ENCODE peak calls at places on chromosome 18, in four cellular contexts. One of them, this sample, is unnamed.

GRCh38 chr18:24766376-24766775 is 305.9 kb downstream of the HRH4 start:
- DNase-seq in aorta: no peak
- DNase-seq in cardiac muscle cell: peak; percentile 7
- DNase-seq in breast epithelium: no peak
- DNase-seq in this sample: no peak

GRCh38 chr18:987325-988186 is 82.9 kb downstream of the ADCYAP1 start:
- DNase-seq in aorta: peak; percentile 64
- DNase-seq in cardiac muscle cell: peak; percentile 92
- DNase-seq in breast epithelium: no peak
- DNase-seq in this sample: no peak

GRCh38 chr18:24827500-24827899 is 367.1 kb downstream of the HRH4 start:
- DNase-seq in aorta: no peak
- DNase-seq in cardiac muscle cell: no peak
- DNase-seq in breast epithelium: no peak
- DNase-seq in this sample: no peak

GRCh38 chr18:55998071-55998522 is 410.1 kb upstream of the TCF4 start:
- DNase-seq in aorta: no peak
- DNase-seq in cardiac muscle cell: peak; percentile 51
- DNase-seq in breast epithelium: no peak
- DNase-seq in this sample: no peak

GRCh38 chr18:63617049-63617995 is 26.7 kb downstream of the SERPINB4 start:
- DNase-seq in aorta: no peak
- DNase-seq in cardiac muscle cell: no peak
- DNase-seq in breast epithelium: no peak
- DNase-seq in this sample: no peak

GRCh38 chr18:48263913-48264506 is 145.2 kb downstream of the ZBTB7C start:
- DNase-seq in aorta: no peak
- DNase-seq in cardiac muscle cell: no peak
- DNase-seq in breast epithelium: no peak
- DNase-seq in this sample: no peak

GRCh38 chr18:62659698-62660097 is 55.6 kb upstream of the PHLPP1 start:
- DNase-seq in aorta: no peak
- DNase-seq in cardiac muscle cell: no peak
- DNase-seq in breast epithelium: no peak
- DNase-seq in this sample: no peak

GRCh38 chr18:31563778-31564177 is 27.9 kb upstream of the TTR start:
- DNase-seq in aorta: no peak
- DNase-seq in cardiac muscle cell: peak; percentile 17
- DNase-seq in breast epithelium: no peak
- DNase-seq in this sample: no peak

GRCh38 chr18:25019086-25019860 is 332.7 kb downstream of the ZNF521 start:
- DNase-seq in aorta: no peak
- DNase-seq in cardiac muscle cell: no peak
- DNase-seq in breast epithelium: no peak
- DNase-seq in this sample: no peak

GRCh38 chr18:32714571-32715148 is 58.2 kb downstream of the KLHL14 start:
- DNase-seq in aorta: no peak
- DNase-seq in cardiac muscle cell: peak; percentile 70
- DNase-seq in breast epithelium: peak; percentile 33
- DNase-seq in this sample: peak; percentile 73

DNA sequence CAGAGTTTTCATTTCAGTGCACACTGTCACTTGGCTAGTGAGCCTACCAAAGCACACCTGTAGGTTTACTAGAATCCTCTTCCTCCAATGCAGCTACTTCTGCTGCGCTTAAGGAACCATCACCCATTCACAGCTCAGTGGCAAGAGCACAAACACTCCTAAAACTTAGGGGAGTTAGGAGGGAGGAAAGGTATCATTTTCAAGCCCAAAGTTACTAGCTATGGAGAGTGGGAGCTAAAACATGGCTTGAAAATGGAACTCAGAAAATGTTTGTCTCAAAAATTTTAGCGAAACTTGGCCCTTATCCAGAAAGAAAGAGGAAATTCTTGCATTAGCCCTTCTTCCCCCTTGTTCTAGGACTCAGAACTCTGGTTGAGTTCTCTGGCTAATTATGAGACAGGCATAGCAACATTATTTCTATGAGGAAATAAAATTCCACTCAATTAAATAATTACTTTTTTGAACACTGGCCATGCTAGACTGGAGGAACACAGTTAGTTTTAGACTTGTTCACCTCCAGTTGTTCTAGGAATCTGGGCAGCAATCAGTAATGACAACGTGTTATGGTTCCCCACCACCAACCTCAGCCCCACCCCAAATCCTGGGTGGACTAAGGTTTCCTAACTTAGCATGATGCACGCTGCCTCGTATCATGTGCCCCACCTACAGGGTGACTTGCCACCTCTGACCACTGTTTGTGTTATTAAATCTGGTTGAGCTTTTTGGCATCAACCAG is 32.9 kb downstream of the LPIN2 start:
- DNase-seq in aorta: no peak
- DNase-seq in cardiac muscle cell: peak; percentile 44
- DNase-seq in breast epithelium: no peak
- DNase-seq in this sample: no peak
- H3K4me1 ChIP-seq in aorta: peaks cover 17% of the 10 kb centered on the region
- H3K4me1 ChIP-seq in cardiac muscle cell: peaks cover 28% of the 10 kb centered on the region
- H3K4me1 ChIP-seq in breast epithelium: peaks cover 5% of the 10 kb centered on the region
- H3K4me1 ChIP-seq in this sample: no peaks in the 10 kb centered on the region

GRCh38 chr18:10875836-10876235 is 273.5 kb downstream of the PIEZO2 start:
- DNase-seq in aorta: no peak
- DNase-seq in cardiac muscle cell: no peak
- DNase-seq in breast epithelium: no peak
- DNase-seq in this sample: no peak
- H3K4me1 ChIP-seq in aorta: no peaks in the 10 kb centered on the region
- H3K4me1 ChIP-seq in cardiac muscle cell: no peaks in the 10 kb centered on the region
- H3K4me1 ChIP-seq in breast epithelium: no peaks in the 10 kb centered on the region
- H3K4me1 ChIP-seq in this sample: no peaks in the 10 kb centered on the region

DNA sequence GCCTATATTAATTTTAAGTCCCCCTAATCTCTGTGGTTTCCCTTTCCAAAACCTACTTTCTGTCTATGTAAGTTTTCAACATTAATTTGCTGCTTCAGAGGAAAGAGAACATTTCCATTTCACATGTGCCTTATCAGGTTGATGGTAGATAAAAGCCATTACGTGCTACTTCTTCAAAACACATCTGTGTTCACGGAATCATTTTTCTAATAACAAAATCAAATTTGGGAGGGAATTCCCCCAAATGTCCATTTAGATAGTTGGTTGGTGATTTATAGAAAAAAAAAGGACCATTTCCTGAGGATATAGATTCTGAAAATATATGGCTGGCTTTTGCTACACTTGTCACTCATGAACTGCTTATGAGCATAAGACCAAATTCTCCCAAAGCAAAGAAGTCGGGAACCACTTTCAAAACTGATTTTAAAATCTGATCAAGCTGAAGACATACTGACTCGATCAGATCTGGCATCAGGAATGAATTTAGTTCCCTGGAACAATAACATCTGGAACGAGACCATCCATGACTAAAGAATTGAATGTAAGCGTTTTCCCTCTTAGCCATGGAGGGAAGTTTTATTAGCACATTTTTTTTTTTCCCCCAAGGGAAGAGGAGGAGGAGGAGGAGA is 8.2 kb downstream of the PTGR3 start:
- DNase-seq in aorta: no peak
- DNase-seq in cardiac muscle cell: no peak
- DNase-seq in breast epithelium: no peak
- DNase-seq in this sample: no peak
- H3K4me1 ChIP-seq in aorta: no peaks in the 10 kb centered on the region
- H3K4me1 ChIP-seq in cardiac muscle cell: no peaks in the 10 kb centered on the region
- H3K4me1 ChIP-seq in breast epithelium: no peaks in the 10 kb centered on the region
- H3K4me1 ChIP-seq in this sample: no peaks in the 10 kb centered on the region

GRCh38 chr18:80107396-80107795 is 1.7 kb upstream of the ADNP2 start:
- DNase-seq in aorta: no peak
- DNase-seq in cardiac muscle cell: no peak
- DNase-seq in breast epithelium: no peak
- DNase-seq in this sample: no peak
- H3K4me1 ChIP-seq in aorta: no peaks in the 10 kb centered on the region
- H3K4me1 ChIP-seq in cardiac muscle cell: peaks cover 14% of the 10 kb centered on the region
- H3K4me1 ChIP-seq in breast epithelium: peaks cover 4% of the 10 kb centered on the region
- H3K4me1 ChIP-seq in this sample: peaks cover 12% of the 10 kb centered on the region

GRCh38 chr18:79681484-79682387 is 2.1 kb downstream of the CTDP1 start:
- DNase-seq in aorta: no peak
- DNase-seq in cardiac muscle cell: no peak
- DNase-seq in breast epithelium: no peak
- DNase-seq in this sample: no peak

GRCh38 chr18:79682481-79682880 is 2.9 kb downstream of the CTDP1 start:
- DNase-seq in aorta: no peak
- DNase-seq in cardiac muscle cell: no peak
- DNase-seq in breast epithelium: no peak
- DNase-seq in this sample: no peak

GRCh38 chr18:79684283-79684631 is 4.7 kb downstream of the CTDP1 start:
- DNase-seq in aorta: no peak
- DNase-seq in cardiac muscle cell: no peak
- DNase-seq in breast epithelium: no peak
- DNase-seq in this sample: no peak

GRCh38 chr18:79683626-79684282 is 4.2 kb downstream of the CTDP1 start:
- DNase-seq in aorta: peak; percentile 40
- DNase-seq in cardiac muscle cell: no peak
- DNase-seq in breast epithelium: no peak
- DNase-seq in this sample: no peak

GRCh38 chr18:79682896-79683625 is 3.5 kb downstream of the CTDP1 start:
- DNase-seq in aorta: peak; percentile 36
- DNase-seq in cardiac muscle cell: no peak
- DNase-seq in breast epithelium: no peak
- DNase-seq in this sample: no peak
- H3K4me1 ChIP-seq in aorta: no peaks in the 10 kb centered on the region
- H3K4me1 ChIP-seq in cardiac muscle cell: peaks cover 14% of the 10 kb centered on the region
- H3K4me1 ChIP-seq in breast epithelium: peaks cover 17% of the 10 kb centered on the region
- H3K4me1 ChIP-seq in this sample: peaks cover 5% of the 10 kb centered on the region

GRCh38 chr18:10062941-10063300 is 149.1 kb downstream of the VAPA start:
- DNase-seq in aorta: no peak
- DNase-seq in cardiac muscle cell: no peak
- DNase-seq in breast epithelium: no peak
- DNase-seq in this sample: no peak

GRCh38 chr18:10060469-10060782 is 146.6 kb downstream of the VAPA start:
- DNase-seq in aorta: no peak
- DNase-seq in cardiac muscle cell: no peak
- DNase-seq in breast epithelium: no peak
- DNase-seq in this sample: no peak

GRCh38 chr18:10059610-10060468 is 146.0 kb downstream of the VAPA start:
- DNase-seq in aorta: no peak
- DNase-seq in cardiac muscle cell: peak; percentile 46
- DNase-seq in breast epithelium: no peak
- DNase-seq in this sample: no peak

GRCh38 chr18:10062292-10062940 is 148.6 kb downstream of the VAPA start:
- DNase-seq in aorta: no peak
- DNase-seq in cardiac muscle cell: peak; percentile 45
- DNase-seq in breast epithelium: no peak
- DNase-seq in this sample: no peak

DNA sequence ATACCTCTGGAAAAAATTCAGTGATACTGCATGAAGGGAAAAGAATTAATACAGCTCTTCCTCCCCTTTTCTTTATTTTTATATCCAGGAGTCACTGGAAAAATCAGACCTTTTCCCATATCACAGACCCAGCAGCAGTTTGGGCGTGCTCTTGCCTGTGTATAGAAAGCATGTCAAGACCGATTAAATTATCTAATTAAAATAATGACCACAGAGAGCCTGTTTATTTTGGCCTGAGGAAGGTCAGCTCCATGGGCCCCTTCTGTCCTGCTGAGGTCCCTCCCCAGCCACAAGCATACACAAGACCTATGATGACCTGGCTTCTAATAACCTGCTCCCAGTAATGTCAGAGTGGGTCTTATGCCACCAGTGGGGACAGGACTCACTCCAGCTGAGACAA is 147.8 kb downstream of the VAPA start:
- DNase-seq in aorta: no peak
- DNase-seq in cardiac muscle cell: no peak
- DNase-seq in breast epithelium: no peak
- DNase-seq in this sample: no peak
- H3K4me1 ChIP-seq in aorta: no peaks in the 10 kb centered on the region
- H3K4me1 ChIP-seq in cardiac muscle cell: peaks cover 8% of the 10 kb centered on the region
- H3K4me1 ChIP-seq in breast epithelium: peaks cover 10% of the 10 kb centered on the region
- H3K4me1 ChIP-seq in this sample: no peaks in the 10 kb centered on the region

DNA sequence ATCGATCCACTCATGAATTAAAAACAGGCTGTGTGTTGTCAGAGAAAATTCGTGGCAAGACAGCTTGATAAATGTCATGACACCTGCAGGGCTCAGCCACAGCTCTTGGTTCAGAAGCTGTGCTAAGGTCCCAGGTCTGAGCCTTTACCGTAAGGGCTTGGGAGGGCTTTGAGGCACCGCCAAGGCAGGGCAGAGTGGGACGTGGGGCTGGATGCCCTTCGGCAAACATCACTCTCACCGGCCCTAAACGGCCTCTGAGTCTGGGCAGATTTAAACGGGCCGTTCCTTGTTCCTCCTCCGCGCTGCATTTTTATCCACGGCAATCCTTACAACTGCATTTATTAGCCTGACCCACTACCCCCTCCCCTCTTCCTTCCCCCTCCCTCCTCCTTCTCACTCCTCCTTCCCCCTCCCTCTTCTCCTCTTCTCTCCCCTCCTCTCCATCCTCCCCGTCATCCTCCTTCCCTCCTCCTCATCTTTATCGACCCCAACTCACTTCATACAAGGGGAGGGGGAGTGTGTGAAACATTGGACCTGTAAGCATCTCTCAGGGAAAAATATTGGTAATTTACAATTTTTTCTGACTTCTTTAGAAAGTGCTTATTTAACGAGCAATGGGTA is 33.9 kb downstream of the MBP start:
- DNase-seq in aorta: no peak
- DNase-seq in cardiac muscle cell: no peak
- DNase-seq in breast epithelium: no peak
- DNase-seq in this sample: no peak
- H3K4me1 ChIP-seq in aorta: peaks cover 3% of the 10 kb centered on the region
- H3K4me1 ChIP-seq in cardiac muscle cell: peaks cover 10% of the 10 kb centered on the region
- H3K4me1 ChIP-seq in breast epithelium: no peaks in the 10 kb centered on the region
- H3K4me1 ChIP-seq in this sample: peaks cover 9% of the 10 kb centered on the region